ENCODE peak calls at places on chromosomes 16 and 17, in six cellular contexts. One of them, this sample, is unnamed.

GRCh38 chr16:11449716-11450115 is 104.5 kb downstream of the RMI2 start:
- DNase-seq in stomach: no peak
- DNase-seq in adrenal gland: no peak
- DNase-seq in heart left ventricle: no peak
- DNase-seq in ovary: no peak
- DNase-seq in IMR-90: no peak
- DNase-seq in this sample: no peak

GRCh38 chr16:24036614-24037013 is 200.8 kb downstream of the PRKCB start:
- DNase-seq in stomach: peak
- DNase-seq in adrenal gland: peak
- DNase-seq in heart left ventricle: no peak
- DNase-seq in ovary: no peak
- DNase-seq in IMR-90: peak
- DNase-seq in this sample: peak

GRCh38 chr16:3760518-3760917 is 43.2 kb upstream of the TRAP1 start:
- DNase-seq in stomach: no peak
- DNase-seq in adrenal gland: no peak
- DNase-seq in heart left ventricle: no peak
- DNase-seq in ovary: no peak
- DNase-seq in IMR-90: no peak
- DNase-seq in this sample: no peak

GRCh38 chr17:79392598-79392997 is 218.3 kb downstream of the RBFOX3 start:
- DNase-seq in stomach: no peak
- DNase-seq in adrenal gland: no peak
- DNase-seq in heart left ventricle: no peak
- DNase-seq in ovary: no peak
- DNase-seq in IMR-90: no peak
- DNase-seq in this sample: no peak

GRCh38 chr17:44501866-44502265 is 1.3 kb downstream of the GPATCH8 start:
- DNase-seq in stomach: no peak
- DNase-seq in adrenal gland: no peak
- DNase-seq in heart left ventricle: no peak
- DNase-seq in ovary: no peak
- DNase-seq in IMR-90: peak
- DNase-seq in this sample: no peak

GRCh38 chr17:76725580-76726230 is 701 bp downstream of the JMJD6 start:
- DNase-seq in stomach: peak
- DNase-seq in adrenal gland: peak
- DNase-seq in heart left ventricle: peak
- DNase-seq in ovary: peak
- DNase-seq in IMR-90: peak
- DNase-seq in this sample: peak

GRCh38 chr16:31451681-31452351 is 7.5 kb upstream of the ARMC5 start:
- DNase-seq in stomach: peak
- DNase-seq in adrenal gland: peak
- DNase-seq in heart left ventricle: peak
- DNase-seq in ovary: peak
- DNase-seq in IMR-90: peak
- DNase-seq in this sample: peak

GRCh38 chr17:81866440-81867122 is 4.6 kb downstream of the ARHGDIA start:
- DNase-seq in stomach: no peak
- DNase-seq in adrenal gland: no peak
- DNase-seq in heart left ventricle: no peak
- DNase-seq in ovary: no peak
- DNase-seq in IMR-90: no peak
- DNase-seq in this sample: no peak

GRCh38 chr17:2595736-2596135 is 2.3 kb downstream of the PAFAH1B1 start:
- DNase-seq in stomach: no peak
- DNase-seq in adrenal gland: no peak
- DNase-seq in heart left ventricle: no peak
- DNase-seq in ovary: no peak
- DNase-seq in IMR-90: no peak
- DNase-seq in this sample: no peak

GRCh38 chr17:62860962-62861873 is 53.1 kb upstream of the MARCHF10 start:
- DNase-seq in stomach: no peak
- DNase-seq in adrenal gland: no peak
- DNase-seq in heart left ventricle: no peak
- DNase-seq in ovary: no peak
- DNase-seq in IMR-90: peak
- DNase-seq in this sample: no peak

GRCh38 chr16:23979426-23979825 is 143.6 kb downstream of the PRKCB start:
- DNase-seq in stomach: no peak
- DNase-seq in adrenal gland: no peak
- DNase-seq in heart left ventricle: no peak
- DNase-seq in ovary: no peak
- DNase-seq in IMR-90: no peak
- DNase-seq in this sample: no peak

GRCh38 chr17:40448213-40448638 is 5.0 kb downstream of the IGFBP4 start:
- DNase-seq in stomach: no peak
- DNase-seq in adrenal gland: peak
- DNase-seq in heart left ventricle: peak
- DNase-seq in ovary: peak
- DNase-seq in IMR-90: peak
- DNase-seq in this sample: no peak

GRCh38 chr16:27232061-27232841 is 28.9 kb downstream of the KDM8 start:
- DNase-seq in stomach: no peak
- DNase-seq in adrenal gland: no peak
- DNase-seq in heart left ventricle: peak
- DNase-seq in ovary: no peak
- DNase-seq in IMR-90: no peak
- DNase-seq in this sample: no peak

GRCh38 chr17:59890720-59891119 is 2.0 kb downstream of the TUBD1 start:
- DNase-seq in stomach: no peak
- DNase-seq in adrenal gland: no peak
- DNase-seq in heart left ventricle: no peak
- DNase-seq in ovary: no peak
- DNase-seq in IMR-90: peak
- DNase-seq in this sample: no peak

GRCh38 chr16:85387171-85387507 is 226.0 kb upstream of the GSE1 start:
- DNase-seq in stomach: no peak
- DNase-seq in adrenal gland: peak
- DNase-seq in heart left ventricle: no peak
- DNase-seq in ovary: peak
- DNase-seq in IMR-90: no peak
- DNase-seq in this sample: no peak

GRCh38 chr17:37648555-37648954 is 5.3 kb upstream of the DDX52 start:
- DNase-seq in stomach: no peak
- DNase-seq in adrenal gland: no peak
- DNase-seq in heart left ventricle: no peak
- DNase-seq in ovary: no peak
- DNase-seq in IMR-90: peak
- DNase-seq in this sample: no peak

GRCh38 chr16:31876955-31877828 is 3.6 kb downstream of the ZNF267 start:
- DNase-seq in stomach: no peak
- DNase-seq in adrenal gland: peak
- DNase-seq in heart left ventricle: no peak
- DNase-seq in ovary: no peak
- DNase-seq in IMR-90: peak
- DNase-seq in this sample: no peak

GRCh38 chr16:21267298-21267697 is 10.8 kb downstream of the CRYM start:
- DNase-seq in stomach: no peak
- DNase-seq in adrenal gland: no peak
- DNase-seq in heart left ventricle: no peak
- DNase-seq in ovary: no peak
- DNase-seq in IMR-90: no peak
- DNase-seq in this sample: no peak

GRCh38 chr17:27996157-27997043 is 46.1 kb upstream of the NLK start:
- DNase-seq in stomach: no peak
- DNase-seq in adrenal gland: no peak
- DNase-seq in heart left ventricle: no peak
- DNase-seq in ovary: no peak
- DNase-seq in IMR-90: no peak
- DNase-seq in this sample: no peak

GRCh38 chr17:979211-979538 is 401 bp downstream of the NXN start:
- DNase-seq in stomach: no peak
- DNase-seq in adrenal gland: peak
- DNase-seq in heart left ventricle: no peak
- DNase-seq in ovary: no peak
- DNase-seq in IMR-90: no peak
- DNase-seq in this sample: no peak

GRCh38 chr16:75075688-75076268 is 40.8 kb downstream of the LDHD start:
- DNase-seq in stomach: no peak
- DNase-seq in adrenal gland: no peak
- DNase-seq in heart left ventricle: no peak
- DNase-seq in ovary: no peak
- DNase-seq in IMR-90: no peak
- DNase-seq in this sample: no peak
- H3K4me3 ChIP-seq in stomach: no peak
- H3K4me3 ChIP-seq in adrenal gland: no peak
- H3K4me3 ChIP-seq in heart left ventricle: no peak
- H3K4me3 ChIP-seq in ovary: no peak
- H3K4me3 ChIP-seq in IMR-90: no peak
- H3K4me3 ChIP-seq in this sample: no peak

GRCh38 chr16:58125781-58126335 is 3.3 kb downstream of the CFAP20 start:
- DNase-seq in stomach: no peak
- DNase-seq in adrenal gland: no peak
- DNase-seq in heart left ventricle: no peak
- DNase-seq in ovary: no peak
- DNase-seq in IMR-90: no peak
- DNase-seq in this sample: no peak
- H3K27ac ChIP-seq in stomach: peak
- H3K27ac ChIP-seq in adrenal gland: no peak
- H3K27ac ChIP-seq in heart left ventricle: peak
- H3K27ac ChIP-seq in ovary: no peak
- H3K27ac ChIP-seq in IMR-90: no peak
- H3K27ac ChIP-seq in this sample: no peak

DNA sequence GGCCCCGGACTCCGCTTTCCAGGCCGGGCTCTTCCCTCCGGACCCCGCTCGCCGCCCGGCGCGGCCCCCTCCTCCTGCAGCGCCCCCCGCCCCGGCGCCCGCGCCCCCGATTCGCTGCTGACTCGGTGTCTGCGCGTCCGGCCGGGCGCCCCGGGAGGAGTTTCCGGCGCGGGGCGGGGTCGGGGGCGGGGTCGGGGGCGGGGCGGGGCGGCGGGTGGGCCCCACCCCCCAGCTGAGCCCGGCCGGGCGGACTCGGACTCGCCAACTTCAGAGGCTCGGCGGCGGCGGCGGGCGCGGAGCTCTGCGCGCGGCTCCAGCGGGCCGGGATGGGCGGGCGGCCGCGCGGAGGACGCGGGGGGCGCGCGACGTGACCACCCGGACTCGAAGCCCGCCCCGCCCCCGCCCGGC is at the start of gene METRNL:
- DNase-seq in stomach: peak
- DNase-seq in adrenal gland: peak
- DNase-seq in heart left ventricle: peak
- DNase-seq in ovary: peak
- DNase-seq in IMR-90: peak
- DNase-seq in this sample: peak
- TF ChIP-seq POLR2A in stomach: no peak
- TF ChIP-seq POLR2A in adrenal gland: peak
- TF ChIP-seq POLR2A in heart left ventricle: peak
- TF ChIP-seq POLR2A in ovary: no peak
- TF ChIP-seq POLR2A in IMR-90: peak
- TF ChIP-seq POLR2A in this sample: peak

GRCh38 chr17:61410100-61410551 is 10.5 kb downstream of the TBX2 start:
- DNase-seq in stomach: no peak
- DNase-seq in adrenal gland: no peak
- DNase-seq in heart left ventricle: no peak
- DNase-seq in ovary: peak
- DNase-seq in IMR-90: no peak
- DNase-seq in this sample: no peak
- H3K4me3 ChIP-seq in stomach: peak
- H3K4me3 ChIP-seq in adrenal gland: peak
- H3K4me3 ChIP-seq in heart left ventricle: peak
- H3K4me3 ChIP-seq in ovary: no peak
- H3K4me3 ChIP-seq in IMR-90: peak
- H3K4me3 ChIP-seq in this sample: peak

DNA sequence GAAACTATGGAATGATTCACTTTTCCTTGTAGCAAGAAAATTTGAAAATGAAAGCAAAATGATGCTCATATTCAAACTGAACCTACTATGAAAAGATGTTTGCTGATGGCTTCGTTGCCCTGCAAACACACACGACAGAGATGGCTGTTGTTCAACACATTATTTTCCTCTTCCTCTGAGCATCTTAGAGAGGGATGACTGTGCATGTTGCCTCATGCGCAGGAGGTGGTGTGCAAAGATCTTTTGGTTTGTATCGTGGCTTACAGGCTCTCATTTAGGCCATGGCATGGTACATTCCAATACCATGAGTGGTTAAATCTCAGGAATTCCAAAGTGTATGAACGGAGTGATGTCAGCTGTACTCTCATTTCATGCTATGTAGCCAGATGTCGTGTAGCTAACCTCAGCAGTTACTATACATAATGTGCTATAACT is 164.5 kb downstream of the PRKCA start:
- DNase-seq in stomach: no peak
- DNase-seq in adrenal gland: peak
- DNase-seq in heart left ventricle: no peak
- DNase-seq in ovary: no peak
- DNase-seq in IMR-90: peak
- DNase-seq in this sample: no peak
- H3K27ac ChIP-seq in stomach: peak
- H3K27ac ChIP-seq in adrenal gland: peak
- H3K27ac ChIP-seq in heart left ventricle: no peak
- H3K27ac ChIP-seq in ovary: no peak
- H3K27ac ChIP-seq in IMR-90: peak
- H3K27ac ChIP-seq in this sample: no peak

This sample was measured in prostate gland.